ENCODE peak calls at places on chromosomes 7 and 10, in seven cellular contexts. L is HCT116, Z is HepG2, X is body of pancreas, B is fibroblast of lung, P is pancreas, S is SK-N-SH. M is an unnamed sample.
A peak's percentile ranks its signal among the peaks of the same experiment; 100 is the strongest.

GRCh38 chr10:42961156-42961589 is 115.7 kb upstream of the RET start:
- DNase-seq in B (no peak), P (peak; percentile 37), S (no peak), Z (no peak), X (no peak), L (no peak), M (no peak)

GRCh38 chr7:94295805-94296204 is 98.9 kb upstream of the COL1A2 start:
- DNase-seq in B (peak; percentile 81), P (no peak), Z (peak; percentile 7), S (peak; percentile 39), X (no peak), L (no peak), M (peak; percentile 91)

GRCh38 chr10:118851062-118852035 is 96.6 kb upstream of the CACUL1 start:
- DNase-seq in P (no peak), S (no peak), L (no peak), Z (no peak), X (no peak), B (no peak), M (no peak)

GRCh38 chr7:42744746-42745145 is 167.1 kb downstream of the C7orf25 start:
- DNase-seq in B (no peak), P (no peak), X (no peak), L (no peak), S (no peak), Z (no peak), M (no peak)

GRCh38 chr7:156514851-156515250 is 125.7 kb upstream of the RNF32 start:
- DNase-seq in X (no peak), B (no peak), P (no peak), S (no peak), L (no peak), Z (no peak), M (no peak)

GRCh38 chr10:44280615-44281014 is 104.3 kb downstream of the CXCL12 start:
- DNase-seq in Z (no peak), P (no peak), L (no peak), X (no peak), S (no peak), B (no peak), M (no peak)

GRCh38 chr10:7652121-7652520 is 14.6 kb downstream of the ITIH5 start:
- DNase-seq in P (no peak), S (no peak), B (no peak), Z (no peak), L (no peak), X (no peak), M (no peak)

GRCh38 chr10:58318346-58318745 is 16.5 kb upstream of the UBE2D1 start:
- DNase-seq in X (no peak), P (no peak), B (peak; percentile 54), S (no peak), L (no peak), Z (no peak), M (peak; percentile 56)

GRCh38 chr10:125166658-125167057 is 6.3 kb upstream of the CTBP2 start:
- DNase-seq in S (no peak), B (no peak), L (no peak), P (no peak), Z (no peak), X (no peak), M (no peak)

GRCh38 chr10:59098387-59098786 is 78.1 kb upstream of the PHYHIPL start:
- DNase-seq in P (no peak), Z (no peak), S (no peak), B (peak; percentile 67), X (peak; percentile 29), L (no peak), M (peak; percentile 43)

GRCh38 chr10:73205121-73205520 is 37.2 kb downstream of the FAM149B1 start:
- DNase-seq in P (no peak), S (no peak), L (no peak), B (no peak), X (no peak), Z (no peak), M (no peak)

GRCh38 chr7:88638583-88638982 is 120.9 kb upstream of the ZNF804B start:
- DNase-seq in X (no peak), B (no peak), S (no peak), Z (no peak), L (no peak), P (no peak), M (no peak)

GRCh38 chr10:85151506-85151905 is 823.1 kb downstream of the CCSER2 start:
- DNase-seq in L (no peak), B (no peak), P (no peak), Z (no peak), S (no peak), X (no peak), M (no peak)

GRCh38 chr7:129605960-129606644 is 5.4 kb upstream of the NRF1 start:
- DNase-seq in X (no peak), B (no peak), Z (no peak), P (no peak), S (no peak), L (no peak), M (no peak)

GRCh38 chr7:129606801-129607200 is 4.7 kb upstream of the NRF1 start:
- DNase-seq in P (no peak), L (no peak), X (no peak), S (no peak), Z (no peak), B (no peak), M (no peak)

GRCh38 chr7:129609666-129610065 is 1.9 kb upstream of the NRF1 start:
- DNase-seq in L (no peak), S (no peak), X (no peak), P (no peak), Z (no peak), B (peak; percentile 25), M (no peak)

GRCh38 chr7:129605038-129605437 is 6.5 kb upstream of the NRF1 start:
- DNase-seq in X (no peak), B (no peak), Z (no peak), P (no peak), S (no peak), L (no peak), M (no peak)

GRCh38 chr7:129607471-129608120 is 3.9 kb upstream of the NRF1 start:
- DNase-seq in B (no peak), X (no peak), Z (no peak), P (no peak), S (peak; percentile 64), L (no peak), M (peak; percentile 53)
- TF ChIP-seq CTCF in B (peak; percentile 66), X (peak; percentile 21), Z (peak; percentile 78), P (no peak), S (peak; percentile 69), L (peak; percentile 46), M (peak; percentile 69)

DNA sequence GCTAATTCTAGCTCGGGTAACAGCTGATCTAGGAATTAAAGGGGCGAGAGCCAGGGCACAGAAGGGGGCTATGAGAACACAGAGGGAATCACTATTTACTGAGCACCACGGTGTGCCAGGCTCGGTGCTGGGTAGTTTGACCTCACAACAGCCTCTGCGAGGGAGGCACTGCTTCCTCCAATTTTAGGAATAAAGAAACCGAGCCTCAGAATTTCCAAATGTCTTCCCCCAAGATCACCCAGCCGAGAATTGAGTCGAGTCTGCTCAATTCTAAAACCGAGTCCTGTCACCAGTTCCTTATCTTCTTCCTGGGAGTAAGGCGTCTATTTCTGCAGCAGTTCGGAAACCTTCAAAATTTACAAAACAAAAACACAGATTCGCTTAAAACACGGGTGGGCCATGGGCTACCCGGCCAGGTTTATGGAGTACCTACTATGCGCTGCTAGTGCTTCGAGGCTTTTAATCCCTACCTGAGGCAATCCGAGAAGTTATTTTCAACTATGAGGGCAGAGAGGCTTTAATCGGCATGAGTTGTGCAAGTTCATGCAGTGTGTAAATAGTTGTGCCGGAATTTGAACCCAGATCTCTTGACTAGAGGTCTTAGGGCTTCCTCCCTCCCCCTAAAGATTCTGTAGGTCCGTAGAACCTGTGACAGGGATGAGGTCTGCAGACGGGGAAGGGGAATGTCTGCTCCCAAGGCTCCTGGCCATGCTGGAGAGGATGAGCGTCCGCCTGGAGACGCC is 873 bp upstream of the HMX2 start:
- DNase-seq in P (no peak), S (no peak), B (no peak), L (no peak), Z (peak; percentile 13), X (no peak), M (no peak)
- H3K4me3 ChIP-seq in P (no peak overlapping the region), S (no peak overlapping the region), B (no peak overlapping the region), L (no peak overlapping the region), Z (no peak overlapping the region), X (no peak overlapping the region), M (no peak overlapping the region)

DNA sequence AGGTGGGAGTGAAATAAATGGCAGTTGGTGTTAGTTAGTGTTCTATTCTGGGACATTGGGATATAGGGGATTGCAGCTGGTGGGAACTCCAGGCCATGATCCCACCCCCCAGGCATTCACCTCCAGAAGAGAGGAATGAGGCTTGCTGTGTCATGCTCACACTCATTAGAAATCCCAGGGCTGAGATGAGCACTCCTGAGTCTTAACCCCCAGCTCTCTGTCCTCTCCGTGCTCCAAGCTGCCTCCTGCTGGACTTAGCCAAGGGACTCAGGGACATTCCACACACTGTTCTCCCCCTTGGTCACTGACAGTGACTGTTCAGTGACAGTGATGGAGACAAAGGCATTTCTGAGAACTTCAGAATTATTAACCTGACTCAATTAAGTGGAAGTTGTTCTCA is 21.5 kb downstream of the CYP26A1 start:
- DNase-seq in S (no peak), X (no peak), P (no peak), L (no peak), B (no peak), Z (no peak), M (no peak)
- TF ChIP-seq CTCF in S (no peak), X (no peak), P (no peak), L (no peak), B (no peak), Z (peak; percentile 30), M (no peak)

GRCh38 chr7:73717991-73718405 is 1.5 kb downstream of the STX1A start:
- DNase-seq in B (peak; percentile 93), Z (no peak), S (no peak), P (no peak), X (no peak), L (peak; percentile 73), M (peak; percentile 84)

GRCh38 chr7:73718438-73718881 is 1.0 kb downstream of the STX1A start:
- DNase-seq in L (no peak), P (no peak), X (no peak), Z (no peak), S (peak; percentile 57), B (no peak), M (no peak)

GRCh38 chr7:73715648-73716317 is 3.7 kb downstream of the STX1A start:
- DNase-seq in P (no peak), L (peak; percentile 93), B (peak; percentile 92), X (peak; percentile 44), Z (peak; percentile 90), S (no peak), M (peak; percentile 92)

GRCh38 chr7:73716318-73716890 is 3.1 kb downstream of the STX1A start:
- DNase-seq in Z (no peak), B (no peak), P (no peak), X (no peak), S (no peak), L (no peak), M (no peak)

DNA sequence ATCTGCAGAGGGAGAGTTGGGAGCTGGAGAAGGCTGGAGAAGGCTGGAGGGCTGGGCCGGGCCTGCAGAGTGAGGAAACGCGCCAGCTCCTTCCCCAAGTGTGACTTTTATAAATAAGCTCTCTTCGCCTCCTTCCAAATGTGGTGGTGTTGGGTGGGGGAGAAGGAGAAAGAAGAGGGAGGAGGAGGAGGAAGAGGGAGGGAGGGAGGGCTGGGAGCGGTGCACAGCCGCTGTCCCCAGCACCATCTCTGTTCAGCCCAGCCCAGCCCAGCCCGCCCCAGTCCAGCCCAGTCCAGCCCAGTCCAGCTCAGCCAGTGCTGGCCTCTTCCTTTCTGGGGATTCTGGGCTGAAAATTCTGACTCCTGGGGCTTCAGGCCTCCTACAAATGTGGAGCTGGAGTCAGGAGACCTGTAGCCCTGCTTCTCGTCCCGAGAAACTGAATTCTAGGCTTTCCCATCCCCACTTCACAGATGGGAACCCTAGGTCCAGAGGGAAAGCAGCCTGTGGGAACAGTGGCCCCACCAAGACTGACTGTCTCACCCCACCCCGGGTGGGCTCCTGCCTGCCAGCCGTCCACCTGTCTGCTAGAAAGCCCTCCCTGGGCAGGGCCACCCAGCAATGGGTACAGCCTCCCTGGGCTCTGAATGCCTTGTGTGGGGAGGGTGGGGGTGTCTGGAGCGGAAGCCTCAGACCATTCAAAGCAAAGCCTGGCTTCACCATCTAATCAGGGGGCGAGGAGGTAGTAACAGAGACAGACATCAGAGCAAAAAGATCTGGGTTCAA is 2.3 kb downstream of the STX1A start:
- DNase-seq in S (no peak), B (peak; percentile 62), Z (no peak), X (no peak), P (no peak), L (no peak), M (no peak)
- H3K4me3 ChIP-seq in S (peak overlapping the region; percentile 75), B (no peak overlapping the region), Z (no peak overlapping the region), X (no peak overlapping the region), P (no peak overlapping the region), L (peak overlapping the region; percentile 93), M (peak overlapping the region; percentile 81)

M was measured in fibroblast of pulmonary artery.